ENCODE peak calls at places on chromosomes 16 and 17, in ten cellular contexts. M, C, N, U, D, W, K, R, Z and L are unnamed samples.

GRCh38 chr16:14309906-14310305 is 238.8 kb downstream of the MRTFB start:
- DNase-seq in M (peak; percentile 86), C (no peak), N (no peak), U (no peak), D (no peak), W (no peak), K (peak; percentile 83), R (no peak), Z (no peak), L (no peak)

GRCh38 chr17:82965371-82965770 is 114.0 kb upstream of the METRNL start:
- DNase-seq in M (no peak), C (no peak), N (no peak), U (no peak), D (no peak), W (no peak), K (no peak), R (no peak), Z (no peak), L (no peak)

GRCh38 chr16:3457434-3458252 is 14.2 kb downstream of the NAA60 start:
- DNase-seq in M (peak; percentile 87), C (peak; percentile 99), N (peak; percentile 91), U (peak; percentile 62), D (peak; percentile 98), W (peak; percentile 86), K (peak; percentile 89), R (peak; percentile 73), Z (peak; percentile 72), L (peak; percentile 96)

GRCh38 chr17:80822700-80823410 is 168.8 kb upstream of the CHMP6 start:
- DNase-seq in M (peak; percentile 8), C (peak; percentile 60), N (no peak), U (no peak), D (no peak), W (no peak), K (no peak), R (no peak), Z (no peak), L (no peak)

GRCh38 chr17:76200354-76200753 is 39.9 kb downstream of the RNF157 start:
- DNase-seq in M (no peak), C (no peak), N (no peak), U (no peak), D (no peak), W (peak; percentile 7), K (peak; percentile 18), R (no peak), Z (no peak), L (no peak)

GRCh38 chr17:77423589-77424451 is 283.1 kb downstream of the SEC14L1 start:
- DNase-seq in M (peak; percentile 96), C (no peak), N (peak; percentile 66), U (peak; percentile 93), D (no peak), W (peak; percentile 93), K (peak; percentile 96), R (no peak), Z (peak; percentile 83), L (peak; percentile 97)

GRCh38 chr16:71426880-71427615 is 14.8 kb downstream of the TLE7 start:
- DNase-seq in M (no peak), C (peak; percentile 7), N (no peak), U (no peak), D (no peak), W (no peak), K (no peak), R (no peak), Z (no peak), L (no peak)

GRCh38 chr16:68093816-68094613 is 8.8 kb downstream of the NFATC3 start:
- DNase-seq in M (peak; percentile 50), C (no peak), N (peak; percentile 27), U (no peak), D (peak; percentile 32), W (peak; percentile 9), K (peak; percentile 71), R (no peak), Z (no peak), L (no peak)

GRCh38 chr17:37737081-37737480 is 7.8 kb downstream of the HNF1B start:
- DNase-seq in M (no peak), C (no peak), N (no peak), U (no peak), D (no peak), W (no peak), K (peak; percentile 35), R (no peak), Z (no peak), L (no peak)

GRCh38 chr16:84844049-84844350 is 24.2 kb downstream of the CRISPLD2 start:
- DNase-seq in M (no peak), C (no peak), N (no peak), U (no peak), D (no peak), W (no peak), K (no peak), R (peak; percentile 55), Z (no peak), L (no peak)

GRCh38 chr16:24539850-24540484 is 601 bp downstream of the RBBP6 start:
- DNase-seq in M (no peak), C (peak; percentile 10), N (peak; percentile 42), U (no peak), D (peak; percentile 52), W (peak; percentile 51), K (no peak), R (no peak), Z (peak; percentile 20), L (no peak)

GRCh38 chr17:82567286-82567685 is 47.8 kb downstream of the FOXK2 start:
- DNase-seq in M (no peak), C (no peak), N (no peak), U (no peak), D (no peak), W (no peak), K (no peak), R (no peak), Z (no peak), L (peak; percentile 70)

GRCh38 chr17:59712856-59713255 is 5.4 kb downstream of the VMP1 start:
- DNase-seq in M (no peak), C (no peak), N (no peak), U (no peak), D (no peak), W (no peak), K (no peak), R (no peak), Z (no peak), L (no peak)

GRCh38 chr17:74842599-74843351 is 16.9 kb downstream of the GRIN2C start:
- DNase-seq in M (peak; percentile 78), C (peak; percentile 89), N (peak; percentile 75), U (no peak), D (peak; percentile 89), W (peak; percentile 69), K (peak; percentile 63), R (peak; percentile 78), Z (peak; percentile 30), L (no peak)

GRCh38 chr16:85350146-85350728 is 238.0 kb upstream of the CIBAR2 start:
- DNase-seq in M (no peak), C (no peak), N (no peak), U (no peak), D (no peak), W (no peak), K (no peak), R (no peak), Z (no peak), L (no peak)

GRCh38 chr16:24381470-24382118 is 125.5 kb downstream of the CACNG3 start:
- DNase-seq in M (no peak), C (no peak), N (no peak), U (no peak), D (no peak), W (no peak), K (no peak), R (no peak), Z (no peak), L (no peak)

GRCh38 chr16:85415196-85415988 is 197.7 kb upstream of the GSE1 start:
- DNase-seq in M (no peak), C (no peak), N (no peak), U (no peak), D (no peak), W (no peak), K (no peak), R (no peak), Z (no peak), L (no peak)

GRCh38 chr17:7326186-7326585 is 2.9 kb downstream of the NEURL4 start:
- DNase-seq in M (no peak), C (no peak), N (no peak), U (no peak), D (no peak), W (no peak), K (no peak), R (no peak), Z (no peak), L (no peak)